ENCODE peak calls at places on chromosomes 7 and 10, in nine cellular contexts. One of them, this sample, is unnamed.
A peak's percentile ranks its signal among the peaks of the same experiment; 100 is the strongest.

GRCh38 chr10:47453435-47454293 is 30.3 kb downstream of the ANXA8 start:
- DNase-seq in CMK: no peak
- DNase-seq in NCI-H2171 treated with DMSO at 0.1 percent for 48 hours: no peak
- DNase-seq in brain pericyte: no peak
- DNase-seq in MCF 10A: no peak
- DNase-seq in stimulated activated CD4-positive, alpha-beta T cell treated with anti-CD3 and anti-CD28 coated beads, Interleukin-2, amount 100 ng/mL, for 48 hours: no peak
- DNase-seq in NCI-H1417: no peak
- DNase-seq in activated T-helper 1 cell treated with Interleukin-2 at 50 U/mL for 16 hours: no peak
- DNase-seq in MM.1S: no peak
- DNase-seq in this sample: no peak

GRCh38 chr10:19946791-19947190 is 130.6 kb downstream of the PLXDC2 start:
- DNase-seq in MCF 10A: no peak
- DNase-seq in NCI-H2171 treated with DMSO at 0.1 percent for 48 hours: no peak
- DNase-seq in CMK: no peak
- DNase-seq in MM.1S: no peak
- DNase-seq in brain pericyte: no peak
- DNase-seq in NCI-H1417: no peak
- DNase-seq in stimulated activated CD4-positive, alpha-beta T cell treated with anti-CD3 and anti-CD28 coated beads, Interleukin-2, amount 100 ng/mL, for 48 hours: no peak
- DNase-seq in activated T-helper 1 cell treated with Interleukin-2 at 50 U/mL for 16 hours: no peak
- DNase-seq in this sample: no peak

GRCh38 chr7:132399367-132399766 is 176.9 kb downstream of the PLXNA4 start:
- DNase-seq in stimulated activated CD4-positive, alpha-beta T cell treated with anti-CD3 and anti-CD28 coated beads, Interleukin-2, amount 100 ng/mL, for 48 hours: no peak
- DNase-seq in brain pericyte: no peak
- DNase-seq in NCI-H2171 treated with DMSO at 0.1 percent for 48 hours: no peak
- DNase-seq in NCI-H1417: no peak
- DNase-seq in MM.1S: no peak
- DNase-seq in MCF 10A: no peak
- DNase-seq in activated T-helper 1 cell treated with Interleukin-2 at 50 U/mL for 16 hours: no peak
- DNase-seq in CMK: no peak
- DNase-seq in this sample: no peak

GRCh38 chr7:114085592-114086490 is 167.0 kb upstream of the PPP1R3A start:
- DNase-seq in CMK: no peak
- DNase-seq in stimulated activated CD4-positive, alpha-beta T cell treated with anti-CD3 and anti-CD28 coated beads, Interleukin-2, amount 100 ng/mL, for 48 hours: peak; percentile 18
- DNase-seq in brain pericyte: peak; percentile 76
- DNase-seq in MM.1S: peak; percentile 97
- DNase-seq in NCI-H1417: peak; percentile 99
- DNase-seq in activated T-helper 1 cell treated with Interleukin-2 at 50 U/mL for 16 hours: no peak
- DNase-seq in NCI-H2171 treated with DMSO at 0.1 percent for 48 hours: peak; percentile 93
- DNase-seq in MCF 10A: no peak
- DNase-seq in this sample: peak; percentile 69

GRCh38 chr7:142583424-142583823 is 165.8 kb upstream of the PRSS1 start:
- DNase-seq in brain pericyte: peak; percentile 55
- DNase-seq in stimulated activated CD4-positive, alpha-beta T cell treated with anti-CD3 and anti-CD28 coated beads, Interleukin-2, amount 100 ng/mL, for 48 hours: peak; percentile 18
- DNase-seq in MM.1S: peak; percentile 63
- DNase-seq in MCF 10A: peak; percentile 91
- DNase-seq in activated T-helper 1 cell treated with Interleukin-2 at 50 U/mL for 16 hours: no peak
- DNase-seq in NCI-H1417: no peak
- DNase-seq in NCI-H2171 treated with DMSO at 0.1 percent for 48 hours: no peak
- DNase-seq in CMK: no peak
- DNase-seq in this sample: no peak

GRCh38 chr7:98826400-98826799 is 43.4 kb downstream of the TMEM130 start:
- DNase-seq in MCF 10A: no peak
- DNase-seq in stimulated activated CD4-positive, alpha-beta T cell treated with anti-CD3 and anti-CD28 coated beads, Interleukin-2, amount 100 ng/mL, for 48 hours: no peak
- DNase-seq in NCI-H1417: no peak
- DNase-seq in brain pericyte: no peak
- DNase-seq in activated T-helper 1 cell treated with Interleukin-2 at 50 U/mL for 16 hours: no peak
- DNase-seq in MM.1S: no peak
- DNase-seq in NCI-H2171 treated with DMSO at 0.1 percent for 48 hours: no peak
- DNase-seq in CMK: no peak
- DNase-seq in this sample: no peak

GRCh38 chr7:159140170-159140910 is 4.3 kb downstream of the VIPR2 start:
- DNase-seq in NCI-H1417: no peak
- DNase-seq in MCF 10A: no peak
- DNase-seq in brain pericyte: no peak
- DNase-seq in MM.1S: no peak
- DNase-seq in CMK: no peak
- DNase-seq in stimulated activated CD4-positive, alpha-beta T cell treated with anti-CD3 and anti-CD28 coated beads, Interleukin-2, amount 100 ng/mL, for 48 hours: no peak
- DNase-seq in activated T-helper 1 cell treated with Interleukin-2 at 50 U/mL for 16 hours: no peak
- DNase-seq in NCI-H2171 treated with DMSO at 0.1 percent for 48 hours: no peak
- DNase-seq in this sample: no peak

GRCh38 chr10:3783721-3784432 is 1.1 kb downstream of the KLF6 start:
- DNase-seq in MM.1S: peak; percentile 45
- DNase-seq in NCI-H2171 treated with DMSO at 0.1 percent for 48 hours: peak; percentile 66
- DNase-seq in activated T-helper 1 cell treated with Interleukin-2 at 50 U/mL for 16 hours: no peak
- DNase-seq in brain pericyte: no peak
- DNase-seq in NCI-H1417: peak; percentile 94
- DNase-seq in stimulated activated CD4-positive, alpha-beta T cell treated with anti-CD3 and anti-CD28 coated beads, Interleukin-2, amount 100 ng/mL, for 48 hours: no peak
- DNase-seq in CMK: no peak
- DNase-seq in MCF 10A: peak; percentile 97
- DNase-seq in this sample: no peak

GRCh38 chr7:127252736-127253288 is at the start of gene GRM8:
- DNase-seq in NCI-H1417: peak; percentile 94
- DNase-seq in MM.1S: peak; percentile 52
- DNase-seq in stimulated activated CD4-positive, alpha-beta T cell treated with anti-CD3 and anti-CD28 coated beads, Interleukin-2, amount 100 ng/mL, for 48 hours: no peak
- DNase-seq in activated T-helper 1 cell treated with Interleukin-2 at 50 U/mL for 16 hours: no peak
- DNase-seq in MCF 10A: no peak
- DNase-seq in NCI-H2171 treated with DMSO at 0.1 percent for 48 hours: peak; percentile 87
- DNase-seq in CMK: no peak
- DNase-seq in brain pericyte: no peak
- DNase-seq in this sample: peak; percentile 63

GRCh38 chr10:117005454-117006055 is 568 bp upstream of the SHTN1 start:
- DNase-seq in CMK: no peak
- DNase-seq in stimulated activated CD4-positive, alpha-beta T cell treated with anti-CD3 and anti-CD28 coated beads, Interleukin-2, amount 100 ng/mL, for 48 hours: no peak
- DNase-seq in NCI-H1417: peak; percentile 87
- DNase-seq in MM.1S: no peak
- DNase-seq in MCF 10A: no peak
- DNase-seq in activated T-helper 1 cell treated with Interleukin-2 at 50 U/mL for 16 hours: no peak
- DNase-seq in brain pericyte: no peak
- DNase-seq in NCI-H2171 treated with DMSO at 0.1 percent for 48 hours: peak; percentile 43
- DNase-seq in this sample: peak; percentile 61

GRCh38 chr7:17725761-17726160 is 214.5 kb downstream of the SNX13 start:
- DNase-seq in MM.1S: no peak
- DNase-seq in activated T-helper 1 cell treated with Interleukin-2 at 50 U/mL for 16 hours: no peak
- DNase-seq in NCI-H2171 treated with DMSO at 0.1 percent for 48 hours: no peak
- DNase-seq in MCF 10A: no peak
- DNase-seq in CMK: no peak
- DNase-seq in NCI-H1417: no peak
- DNase-seq in brain pericyte: no peak
- DNase-seq in stimulated activated CD4-positive, alpha-beta T cell treated with anti-CD3 and anti-CD28 coated beads, Interleukin-2, amount 100 ng/mL, for 48 hours: no peak
- DNase-seq in this sample: no peak

GRCh38 chr7:101315336-101315735 is 6.3 kb downstream of the IFT22 start:
- DNase-seq in MM.1S: peak; percentile 58
- DNase-seq in NCI-H1417: peak; percentile 13
- DNase-seq in stimulated activated CD4-positive, alpha-beta T cell treated with anti-CD3 and anti-CD28 coated beads, Interleukin-2, amount 100 ng/mL, for 48 hours: peak; percentile 62
- DNase-seq in CMK: peak; percentile 49
- DNase-seq in brain pericyte: no peak
- DNase-seq in activated T-helper 1 cell treated with Interleukin-2 at 50 U/mL for 16 hours: peak; percentile 10
- DNase-seq in MCF 10A: peak; percentile 61
- DNase-seq in NCI-H2171 treated with DMSO at 0.1 percent for 48 hours: peak; percentile 20
- DNase-seq in this sample: no peak

GRCh38 chr10:63390521-63390920 is 75.3 kb downstream of the JMJD1C start:
- DNase-seq in brain pericyte: no peak
- DNase-seq in activated T-helper 1 cell treated with Interleukin-2 at 50 U/mL for 16 hours: no peak
- DNase-seq in NCI-H2171 treated with DMSO at 0.1 percent for 48 hours: no peak
- DNase-seq in MCF 10A: no peak
- DNase-seq in stimulated activated CD4-positive, alpha-beta T cell treated with anti-CD3 and anti-CD28 coated beads, Interleukin-2, amount 100 ng/mL, for 48 hours: no peak
- DNase-seq in NCI-H1417: no peak
- DNase-seq in MM.1S: no peak
- DNase-seq in CMK: no peak
- DNase-seq in this sample: no peak

GRCh38 chr7:157797361-157797760 is 460.6 kb downstream of the DNAJB6 start:
- DNase-seq in MM.1S: no peak
- DNase-seq in brain pericyte: no peak
- DNase-seq in CMK: no peak
- DNase-seq in NCI-H1417: no peak
- DNase-seq in NCI-H2171 treated with DMSO at 0.1 percent for 48 hours: no peak
- DNase-seq in MCF 10A: no peak
- DNase-seq in stimulated activated CD4-positive, alpha-beta T cell treated with anti-CD3 and anti-CD28 coated beads, Interleukin-2, amount 100 ng/mL, for 48 hours: no peak
- DNase-seq in activated T-helper 1 cell treated with Interleukin-2 at 50 U/mL for 16 hours: no peak
- DNase-seq in this sample: no peak

GRCh38 chr7:2775785-2776184 is 68.3 kb downstream of the GNA12 start:
- DNase-seq in NCI-H2171 treated with DMSO at 0.1 percent for 48 hours: no peak
- DNase-seq in MM.1S: no peak
- DNase-seq in stimulated activated CD4-positive, alpha-beta T cell treated with anti-CD3 and anti-CD28 coated beads, Interleukin-2, amount 100 ng/mL, for 48 hours: no peak
- DNase-seq in activated T-helper 1 cell treated with Interleukin-2 at 50 U/mL for 16 hours: no peak
- DNase-seq in brain pericyte: no peak
- DNase-seq in NCI-H1417: peak; percentile 30
- DNase-seq in CMK: no peak
- DNase-seq in MCF 10A: no peak
- DNase-seq in this sample: no peak

GRCh38 chr7:76403780-76404494 is 5.6 kb downstream of the SSC4D start:
- DNase-seq in NCI-H2171 treated with DMSO at 0.1 percent for 48 hours: no peak
- DNase-seq in CMK: no peak
- DNase-seq in MM.1S: no peak
- DNase-seq in NCI-H1417: no peak
- DNase-seq in MCF 10A: no peak
- DNase-seq in brain pericyte: no peak
- DNase-seq in stimulated activated CD4-positive, alpha-beta T cell treated with anti-CD3 and anti-CD28 coated beads, Interleukin-2, amount 100 ng/mL, for 48 hours: no peak
- DNase-seq in activated T-helper 1 cell treated with Interleukin-2 at 50 U/mL for 16 hours: no peak
- DNase-seq in this sample: no peak

GRCh38 chr10:85642421-85643170 is 724.0 kb downstream of the GRID1 start:
- DNase-seq in MCF 10A: peak; percentile 85
- DNase-seq in MM.1S: no peak
- DNase-seq in activated T-helper 1 cell treated with Interleukin-2 at 50 U/mL for 16 hours: no peak
- DNase-seq in stimulated activated CD4-positive, alpha-beta T cell treated with anti-CD3 and anti-CD28 coated beads, Interleukin-2, amount 100 ng/mL, for 48 hours: no peak
- DNase-seq in brain pericyte: no peak
- DNase-seq in NCI-H1417: peak; percentile 4
- DNase-seq in NCI-H2171 treated with DMSO at 0.1 percent for 48 hours: no peak
- DNase-seq in CMK: no peak
- DNase-seq in this sample: peak; percentile 12

GRCh38 chr7:90231304-90231703 is 13.7 kb upstream of the CFAP69 start:
- DNase-seq in MCF 10A: no peak
- DNase-seq in CMK: no peak
- DNase-seq in NCI-H1417: no peak
- DNase-seq in brain pericyte: no peak
- DNase-seq in stimulated activated CD4-positive, alpha-beta T cell treated with anti-CD3 and anti-CD28 coated beads, Interleukin-2, amount 100 ng/mL, for 48 hours: no peak
- DNase-seq in activated T-helper 1 cell treated with Interleukin-2 at 50 U/mL for 16 hours: no peak
- DNase-seq in MM.1S: no peak
- DNase-seq in NCI-H2171 treated with DMSO at 0.1 percent for 48 hours: no peak
- DNase-seq in this sample: no peak